ENCODE peak calls at places on chromosomes 3 and 15, in seven cellular contexts. W is coronary artery, V is progenitor cell of endocrine pancreas, I is transverse colon, L is breast epithelium, A is AG04450, P is Peyer's patch. N is an unnamed sample.

GRCh38 chr3:61912158-61912557 is 350.8 kb downstream of the PTPRG start:
- DNase-seq in W (no peak), V (no peak), I (no peak), L (no peak), A (no peak), P (no peak), N (no peak)

GRCh38 chr3:37590328-37591079 is 271.2 kb upstream of the CTDSPL start:
- DNase-seq in W (peak; percentile 88), V (no peak), I (peak; percentile 20), L (no peak), A (no peak), P (no peak), N (no peak)

GRCh38 chr15:80906159-80906775 is 83.4 kb downstream of the MESD start:
- DNase-seq in W (no peak), V (no peak), I (no peak), L (peak; percentile 68), A (no peak), P (no peak), N (no peak)

GRCh38 chr3:100850156-100850555 is 140.9 kb downstream of the TFG start:
- DNase-seq in W (no peak), V (no peak), I (no peak), L (no peak), A (no peak), P (no peak), N (no peak)

GRCh38 chr3:175260145-175260794 is 401.1 kb downstream of the NAALADL2 start:
- DNase-seq in W (no peak), V (no peak), I (no peak), L (no peak), A (no peak), P (no peak), N (no peak)

GRCh38 chr3:182490601-182491485 is 302.5 kb upstream of the ATP11B start:
- DNase-seq in W (no peak), V (no peak), I (no peak), L (no peak), A (no peak), P (no peak), N (no peak)

GRCh38 chr3:10023587-10024310 is 2.5 kb upstream of the FANCD2 start:
- DNase-seq in W (no peak), V (no peak), I (no peak), L (no peak), A (peak; percentile 65), P (no peak), N (peak; percentile 23)

GRCh38 chr3:196563721-196564225 is 4.6 kb downstream of the WDR53 start:
- DNase-seq in W (no peak), V (no peak), I (no peak), L (no peak), A (no peak), P (no peak), N (no peak)

GRCh38 chr3:106628407-106628806 is 748.8 kb upstream of the CCDC54 start:
- DNase-seq in W (no peak), V (no peak), I (no peak), L (no peak), A (peak; percentile 27), P (no peak), N (no peak)

GRCh38 chr3:69309810-69310209 is 76.1 kb downstream of the FRMD4B start:
- DNase-seq in W (no peak), V (no peak), I (no peak), L (no peak), A (no peak), P (no peak), N (no peak)

GRCh38 chr3:55169608-55170010 is 241.8 kb upstream of the LRTM1 start:
- DNase-seq in W (no peak), V (no peak), I (no peak), L (no peak), A (peak; percentile 100), P (no peak), N (peak; percentile 99)

GRCh38 chr15:57563416-57563815 is 28.3 kb upstream of the MYZAP start:
- DNase-seq in W (peak; percentile 29), V (no peak), I (no peak), L (no peak), A (no peak), P (no peak), N (no peak)

GRCh38 chr15:66164788-66165187 is 88.8 kb downstream of the MEGF11 start:
- DNase-seq in W (no peak), V (no peak), I (no peak), L (no peak), A (no peak), P (no peak), N (no peak)

GRCh38 chr15:74643368-74644204 is 27.9 kb downstream of the CLK3 start:
- DNase-seq in W (no peak), V (no peak), I (no peak), L (no peak), A (no peak), P (no peak), N (no peak)

GRCh38 chr3:43074482-43074881 is 31.4 kb downstream of the POMGNT2 start:
- DNase-seq in W (no peak), V (no peak), I (no peak), L (no peak), A (no peak), P (no peak), N (no peak)

GRCh38 chr3:43073116-43073835 is 32.6 kb downstream of the POMGNT2 start:
- DNase-seq in W (no peak), V (no peak), I (no peak), L (no peak), A (no peak), P (no peak), N (no peak)

GRCh38 chr3:43073836-43074220 is 32.1 kb downstream of the POMGNT2 start:
- DNase-seq in W (no peak), V (no peak), I (no peak), L (no peak), A (no peak), P (no peak), N (no peak)

GRCh38 chr3:43072361-43072760 is 33.5 kb downstream of the POMGNT2 start:
- DNase-seq in W (no peak), V (no peak), I (no peak), L (no peak), A (no peak), P (no peak), N (no peak)

DNA sequence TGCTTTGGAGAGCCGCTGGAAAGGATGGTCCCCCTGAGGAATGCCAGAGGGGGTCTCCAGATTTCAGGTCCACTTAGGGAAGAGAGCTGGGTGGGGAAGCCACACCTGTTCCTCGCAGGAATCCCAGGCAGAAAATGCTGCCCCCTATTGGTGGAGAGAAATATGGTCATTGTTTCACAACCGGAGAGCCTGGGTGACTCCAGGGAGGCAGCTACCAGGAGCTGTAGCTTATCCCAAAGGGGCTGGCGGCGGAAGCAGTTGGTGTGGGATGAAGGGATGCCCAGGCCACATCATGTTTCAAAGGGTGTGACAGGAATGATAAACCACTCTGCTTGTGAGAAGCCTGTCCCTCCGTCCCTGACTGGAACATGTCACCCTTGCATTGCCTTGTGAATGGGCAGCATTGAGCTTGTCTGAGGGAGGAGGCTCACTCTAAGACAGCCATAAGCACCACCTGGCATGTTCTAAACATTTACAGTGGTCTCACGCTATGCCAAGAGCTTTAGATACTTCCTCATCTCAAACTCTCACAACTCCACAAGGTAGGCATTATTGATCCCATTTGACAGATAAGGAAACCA is 34.5 kb downstream of the POMGNT2 start:
- DNase-seq in W (no peak), V (no peak), I (no peak), L (no peak), A (no peak), P (no peak), N (no peak)
- TF ChIP-seq CTCF in W (no peak), V (peak; percentile 49), I (no peak), L (no peak), A (peak; percentile 42), P (no peak), N (peak; percentile 33)

GRCh38 chr3:187742351-187743171 is 2.7 kb downstream of the BCL6 start:
- DNase-seq in W (no peak), V (no peak), I (peak; percentile 39), L (no peak), A (no peak), P (peak; percentile 41), N (no peak)
- TF ChIP-seq CTCF in W (peak; percentile 3), V (no peak), I (peak; percentile 30), L (peak; percentile 9), A (no peak), P (no peak), N (no peak)

GRCh38 chr3:127790009-127790533 is 32.2 kb downstream of the MGLL start:
- DNase-seq in W (no peak), V (no peak), I (no peak), L (no peak), A (no peak), P (no peak), N (no peak)
- TF ChIP-seq CTCF in W (no peak), V (no peak), I (no peak), L (no peak), A (no peak), P (no peak), N (no peak)

DNA sequence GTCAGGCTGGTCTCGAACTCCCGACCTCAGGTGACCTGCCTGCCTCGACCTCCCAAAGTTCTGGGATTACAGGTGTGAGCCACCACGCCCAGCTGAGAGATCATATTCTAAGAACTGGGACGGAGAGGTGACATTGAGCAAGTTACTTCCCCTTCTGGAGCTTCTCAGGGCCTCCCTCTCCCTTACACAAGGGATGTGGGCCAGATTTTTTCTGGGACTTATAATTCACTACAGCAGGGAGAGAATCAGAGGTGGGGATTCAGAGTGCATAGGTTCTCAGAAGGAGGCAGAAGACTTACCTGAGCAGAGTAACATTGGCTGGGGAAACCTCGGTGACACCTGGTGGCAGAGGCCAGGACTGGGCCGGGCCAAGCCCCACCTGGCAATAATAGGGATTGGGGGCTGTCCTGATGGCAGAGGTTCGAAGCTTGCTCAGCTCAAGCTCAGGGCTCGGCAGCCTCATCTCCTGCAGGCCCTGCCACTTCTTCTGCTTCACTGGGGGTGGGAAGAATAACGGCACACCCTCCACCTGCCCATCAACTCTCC is 6.8 kb downstream of the LTK start:
- DNase-seq in W (no peak), V (no peak), I (no peak), L (no peak), A (no peak), P (no peak), N (no peak)
- TF ChIP-seq CTCF in W (no peak), V (no peak), I (peak; percentile 25), L (no peak), A (no peak), P (peak; percentile 38), N (no peak)

GRCh38 chr3:177284383-177284881 is 87.2 kb upstream of the TBL1XR1 start:
- DNase-seq in W (no peak), V (no peak), I (peak; percentile 59), L (no peak), A (no peak), P (no peak), N (no peak)
- TF ChIP-seq CTCF in W (no peak), V (no peak), I (no peak), L (no peak), A (peak; percentile 11), P (peak; percentile 24), N (no peak)